ENCODE peak calls at places on chromosomes 1 and 21, in six cellular contexts. G, H, W, V, S and K are unnamed samples. For H3K36me3, the result is how much of the 10 kb centered on the place peaks cover.

GRCh38 chr1:181930187-181930586 is 131.3 kb downstream of the ZNF648 start:
- DNase-seq in H (no peak), W (no peak), V (no peak), S (no peak), G (no peak), K (no peak)

GRCh38 chr1:62285440-62285839 is 33.8 kb downstream of the KANK4 start:
- DNase-seq in H (no peak), G (no peak), W (no peak), S (no peak), V (no peak), K (peak)

GRCh38 chr1:227316456-227316855 is 1.8 kb downstream of the CDC42BPA start:
- DNase-seq in S (no peak), G (no peak), V (no peak), H (no peak), W (no peak), K (no peak)

GRCh38 chr1:226129230-226129629 is 57.3 kb downstream of the ACBD3 start:
- DNase-seq in S (no peak), V (no peak), W (no peak), H (no peak), G (no peak), K (no peak)

GRCh38 chr1:207152792-207153434 is 48.9 kb downstream of the C4BPA start:
- DNase-seq in G (no peak), V (no peak), S (no peak), W (no peak), H (no peak), K (no peak)

GRCh38 chr1:193115629-193116227 is 6.1 kb upstream of the CDC73 start:
- DNase-seq in W (peak), H (no peak), S (peak), G (no peak), V (peak), K (peak)

GRCh38 chr21:33042812-33043211 is 17.1 kb downstream of the OLIG2 start:
- DNase-seq in G (no peak), S (peak), W (no peak), V (no peak), H (no peak), K (peak)

GRCh38 chr1:89022167-89022959 is at the start of gene GBP3:
- DNase-seq in H (peak), S (no peak), W (no peak), V (peak), G (no peak), K (no peak)

GRCh38 chr1:174007846-174008245 is 14.3 kb downstream of the RC3H1 start:
- DNase-seq in G (no peak), W (no peak), V (no peak), H (no peak), S (no peak), K (no peak)

GRCh38 chr1:30807318-30808066 is 49.9 kb upstream of the LAPTM5 start:
- DNase-seq in G (peak), H (no peak), S (no peak), W (no peak), V (no peak), K (peak)

GRCh38 chr1:40770296-40771070 is 13.1 kb upstream of the KCNQ4 start:
- DNase-seq in G (no peak), W (no peak), S (no peak), V (no peak), H (no peak), K (no peak)

GRCh38 chr1:36166136-36166535 is 10.2 kb downstream of the MAP7D1 start:
- DNase-seq in S (no peak), G (no peak), H (no peak), W (no peak), V (no peak), K (no peak)
- H3K36me3 ChIP-seq in S (under half), G (under half), H (under half), W (under half), V (under half), K (under half)

DNA sequence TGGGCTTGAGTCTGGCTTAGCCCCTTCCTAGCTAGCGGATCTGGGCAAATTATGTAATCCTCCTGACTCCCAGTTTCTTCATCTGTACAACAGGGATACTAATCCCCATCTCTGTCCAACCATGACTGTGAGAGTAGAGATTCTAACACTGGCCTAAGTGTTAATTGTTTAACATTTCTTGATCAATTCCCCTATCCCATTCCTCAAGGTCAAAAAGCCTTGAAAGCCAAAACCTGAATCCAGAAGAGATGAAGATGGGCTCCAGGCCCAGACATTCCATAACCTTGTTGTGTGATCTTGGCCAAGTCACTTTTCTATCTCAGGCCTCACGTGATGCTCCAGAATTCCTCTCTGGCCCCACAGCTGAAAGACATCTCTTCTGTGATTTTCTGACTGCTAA is 18.8 kb upstream of the PHLDA3 start:
- DNase-seq in G (no peak), H (no peak), S (no peak), W (no peak), V (no peak), K (no peak)
- H3K36me3 ChIP-seq in G (under half), H (under half), S (under half), W (under half), V (under half), K (under half)

DNA sequence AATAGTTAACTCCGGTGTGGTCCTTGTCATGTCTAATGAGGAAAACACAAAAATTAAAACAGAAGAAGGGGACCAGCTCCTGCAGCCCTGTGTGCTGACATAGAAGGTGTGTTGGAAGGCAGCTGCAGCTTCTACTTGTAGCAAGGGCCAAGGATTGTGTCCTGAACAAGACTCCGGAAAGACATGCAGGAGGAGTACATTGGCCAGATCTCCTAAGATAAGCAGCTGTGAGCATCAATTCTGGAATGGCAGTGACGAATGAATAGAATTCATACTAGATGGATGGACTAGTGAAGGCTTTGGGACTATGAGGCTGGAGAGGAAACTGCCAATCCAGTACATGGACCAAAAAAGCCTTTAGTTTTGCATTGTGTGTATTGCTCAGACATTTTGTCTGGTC is 19.3 kb downstream of the RPS6KA1 start:
- DNase-seq in V (no peak), S (no peak), G (no peak), W (no peak), H (no peak), K (no peak)
- H3K36me3 ChIP-seq in V (under half), S (under half), G (under half), W (under half), H (under half), K (under half)

GRCh38 chr21:41917531-41917930 is 36.3 kb downstream of the C2CD2 start:
- DNase-seq in W (no peak), V (no peak), H (no peak), G (no peak), S (no peak), K (no peak)

GRCh38 chr21:41916888-41917433 is 36.9 kb downstream of the C2CD2 start:
- DNase-seq in G (no peak), S (no peak), W (no peak), H (no peak), V (no peak), K (no peak)

GRCh38 chr21:41913230-41913629 is 34.1 kb upstream of the PRDM15 start:
- DNase-seq in V (no peak), S (no peak), H (no peak), G (no peak), W (no peak), K (no peak)

GRCh38 chr21:41914358-41914757 is 35.2 kb upstream of the PRDM15 start:
- DNase-seq in V (no peak), G (no peak), S (no peak), H (no peak), W (no peak), K (no peak)

GRCh38 chr21:41914965-41915364 is 35.8 kb upstream of the PRDM15 start:
- DNase-seq in V (no peak), H (no peak), W (no peak), G (no peak), S (no peak), K (no peak)
- H3K36me3 ChIP-seq in V (under half), H (under half), W (under half), G (under half), S (under half), K (under half)

DNA sequence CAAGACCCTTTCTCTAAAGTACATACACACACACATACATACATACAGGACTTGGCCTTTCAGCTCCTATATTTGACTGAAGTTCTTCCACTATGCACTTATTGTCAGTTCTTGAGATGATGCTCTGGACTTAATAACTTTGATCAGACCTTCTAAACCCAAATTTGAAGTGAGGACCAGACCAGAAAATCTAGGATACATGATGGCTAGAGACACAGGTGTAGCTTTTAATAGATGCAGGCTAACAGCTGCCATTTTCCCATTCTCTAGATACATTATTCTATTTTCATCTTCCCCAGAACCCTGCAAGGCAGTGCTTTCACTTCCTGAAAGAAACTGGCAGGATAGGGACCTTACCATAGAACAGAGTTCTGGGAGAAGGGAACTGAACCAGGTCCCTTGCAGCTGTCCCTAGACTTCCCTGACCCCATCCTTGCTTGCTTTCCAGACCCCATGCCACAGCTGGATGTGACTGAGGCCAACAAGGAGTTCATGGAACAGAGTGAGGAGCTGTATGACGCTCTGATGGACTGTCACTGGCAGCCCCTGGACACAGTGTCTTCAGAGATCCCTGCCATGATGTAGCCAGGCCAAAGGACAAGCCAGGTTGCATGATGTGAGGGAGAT is 14.9 kb upstream of the RAB42 start:
- DNase-seq in V (peak), W (no peak), G (no peak), H (no peak), S (no peak), K (no peak)
- H3K36me3 ChIP-seq in V (under half), W (under half), G (under half), H (under half), S (under half), K (under half)

GRCh38 chr1:23701996-23702395 is 10.4 kb downstream of the RPL11 start:
- DNase-seq in V (no peak), H (no peak), S (no peak), W (no peak), G (no peak), K (no peak)
- H3K36me3 ChIP-seq in V (under half), H (under half), S (under half), W (under half), G (under half), K (under half)

DNA sequence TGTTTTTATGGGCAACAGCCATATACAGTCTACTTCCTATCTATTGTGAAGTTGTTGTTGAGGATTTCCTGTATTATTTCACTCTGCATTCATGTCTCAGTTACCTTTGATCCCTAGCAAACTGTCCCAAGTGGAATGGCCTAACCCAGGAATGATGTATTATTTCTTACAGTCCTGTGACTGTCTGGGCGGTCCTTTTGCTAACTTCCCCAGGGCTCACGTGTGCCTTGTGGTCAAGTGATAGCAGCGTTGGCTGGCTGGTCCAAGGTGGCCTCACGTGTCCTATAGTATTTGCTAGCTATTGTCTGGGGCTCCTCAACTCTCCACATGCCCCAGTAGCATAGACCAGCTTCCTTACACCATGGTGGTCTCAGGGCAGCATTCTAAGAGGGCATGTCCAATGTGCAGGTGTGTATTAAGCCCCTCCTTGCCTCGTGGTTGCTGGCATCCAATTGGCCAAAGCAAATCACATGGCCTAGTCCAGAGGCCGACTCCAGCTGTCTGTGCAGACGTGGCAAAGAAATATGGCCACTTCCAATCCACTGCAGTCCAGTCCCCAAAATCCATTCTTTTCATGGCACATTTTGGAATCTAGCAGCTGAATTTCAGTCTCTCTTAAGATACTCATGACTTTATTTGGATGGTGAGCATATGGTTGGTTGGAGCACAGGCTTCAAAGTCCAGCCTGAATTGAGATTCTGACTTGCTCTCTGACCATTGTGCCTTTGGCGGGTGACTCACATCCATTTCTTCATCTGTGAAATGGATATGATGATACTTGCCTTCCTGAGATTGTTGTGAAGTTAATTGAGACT is 94.1 kb downstream of the GALNT2 start:
- DNase-seq in H (no peak), S (no peak), V (no peak), G (peak), W (no peak), K (no peak)
- H3K36me3 ChIP-seq in H (under half), S (under half), V (under half), G (under half), W (under half), K (under half)

GRCh38 chr1:20499105-20499504 is 8.8 kb downstream of the MUL1 start:
- DNase-seq in V (no peak), H (no peak), G (no peak), W (no peak), S (no peak), K (no peak)
- H3K36me3 ChIP-seq in V (under half), H (under half), G (under half), W (under half), S (under half), K (under half)